ENCODE peak calls at places on chromosome 6, in seven cellular contexts. B, X, M, C, G, P and E are unnamed samples.

GRCh38 chr6:36033935-36034334 is 6.3 kb downstream of the MAPK14 start:
- DNase-seq in B (peak; percentile 29), X (no peak), M (no peak), C (no peak), G (peak; percentile 41), P (no peak), E (no peak)

GRCh38 chr6:142761756-142762155 is 183.2 kb downstream of the HIVEP2 start:
- DNase-seq in B (no peak), X (no peak), M (no peak), C (no peak), G (no peak), P (no peak), E (no peak)

GRCh38 chr6:53067799-53068442 is 2.7 kb downstream of the FBXO9 start:
- DNase-seq in B (no peak), X (no peak), M (no peak), C (no peak), G (no peak), P (no peak), E (no peak)

GRCh38 chr6:158086054-158086705 is 81.9 kb downstream of the SERAC1 start:
- DNase-seq in B (no peak), X (no peak), M (no peak), C (peak; percentile 63), G (peak; percentile 64), P (no peak), E (no peak)

GRCh38 chr6:140285471-140285870 is 911.0 kb upstream of the CITED2 start:
- DNase-seq in B (no peak), X (no peak), M (no peak), C (peak; percentile 99), G (no peak), P (no peak), E (no peak)

GRCh38 chr6:157551041-157551832 is 170.2 kb downstream of the ZDHHC14 start:
- DNase-seq in B (no peak), X (no peak), M (no peak), C (no peak), G (no peak), P (no peak), E (no peak)

GRCh38 chr6:137216875-137217553 is 2.2 kb downstream of the IFNGR1 start:
- DNase-seq in B (no peak), X (no peak), M (no peak), C (no peak), G (no peak), P (no peak), E (no peak)

GRCh38 chr6:160933256-160933655 is 58.3 kb upstream of the MAP3K4 start:
- DNase-seq in B (no peak), X (no peak), M (no peak), C (no peak), G (no peak), P (peak; percentile 61), E (no peak)

GRCh38 chr6:37920667-37921066 is 101.1 kb downstream of the ZFAND3 start:
- DNase-seq in B (no peak), X (no peak), M (no peak), C (no peak), G (no peak), P (no peak), E (no peak)